ENCODE peak calls at places on chromosomes 1 and 21, in five cellular contexts. One of them, this sample, is unnamed.

GRCh38 chr1:212037900-212038299 is 2.4 kb downstream of the DTL start:
- DNase-seq in ELF-1: no peak
- DNase-seq in D341Med: no peak
- DNase-seq in stimulated activated CD4-positive, alpha-beta T cell treated with anti-CD3 and anti-CD28 coated beads, Interleukin-4, amount 100 ng/mL, for 1 hour: no peak
- DNase-seq in G401: no peak
- DNase-seq in this sample: no peak

GRCh38 chr1:206847946-206848345 is 17.5 kb upstream of the IL20 start:
- DNase-seq in ELF-1: no peak
- DNase-seq in D341Med: no peak
- DNase-seq in stimulated activated CD4-positive, alpha-beta T cell treated with anti-CD3 and anti-CD28 coated beads, Interleukin-4, amount 100 ng/mL, for 1 hour: no peak
- DNase-seq in G401: no peak
- DNase-seq in this sample: no peak

GRCh38 chr1:3780901-3781300 is 8.4 kb downstream of the SMIM1 start:
- DNase-seq in ELF-1: no peak
- DNase-seq in D341Med: no peak
- DNase-seq in stimulated activated CD4-positive, alpha-beta T cell treated with anti-CD3 and anti-CD28 coated beads, Interleukin-4, amount 100 ng/mL, for 1 hour: no peak
- DNase-seq in G401: no peak
- DNase-seq in this sample: no peak

GRCh38 chr1:217402301-217402700 is 228.6 kb downstream of the GPATCH2 start:
- DNase-seq in ELF-1: no peak
- DNase-seq in D341Med: no peak
- DNase-seq in stimulated activated CD4-positive, alpha-beta T cell treated with anti-CD3 and anti-CD28 coated beads, Interleukin-4, amount 100 ng/mL, for 1 hour: no peak
- DNase-seq in G401: no peak
- DNase-seq in this sample: no peak

GRCh38 chr1:8396912-8397406 is 79.0 kb downstream of the SLC45A1 start:
- DNase-seq in ELF-1: peak; percentile 54
- DNase-seq in D341Med: no peak
- DNase-seq in stimulated activated CD4-positive, alpha-beta T cell treated with anti-CD3 and anti-CD28 coated beads, Interleukin-4, amount 100 ng/mL, for 1 hour: no peak
- DNase-seq in G401: no peak
- DNase-seq in this sample: peak; percentile 11

GRCh38 chr1:210448293-210448892 is 119.7 kb downstream of the HHAT start:
- DNase-seq in ELF-1: no peak
- DNase-seq in D341Med: peak; percentile 66
- DNase-seq in stimulated activated CD4-positive, alpha-beta T cell treated with anti-CD3 and anti-CD28 coated beads, Interleukin-4, amount 100 ng/mL, for 1 hour: no peak
- DNase-seq in G401: peak; percentile 90
- DNase-seq in this sample: peak; percentile 28

GRCh38 chr1:227424159-227424680 is 105.9 kb upstream of the CDC42BPA start:
- DNase-seq in ELF-1: no peak
- DNase-seq in D341Med: no peak
- DNase-seq in stimulated activated CD4-positive, alpha-beta T cell treated with anti-CD3 and anti-CD28 coated beads, Interleukin-4, amount 100 ng/mL, for 1 hour: no peak
- DNase-seq in G401: no peak
- DNase-seq in this sample: no peak

GRCh38 chr1:109886827-109887226 is 23.8 kb upstream of the CSF1 start:
- DNase-seq in ELF-1: no peak
- DNase-seq in D341Med: no peak
- DNase-seq in stimulated activated CD4-positive, alpha-beta T cell treated with anti-CD3 and anti-CD28 coated beads, Interleukin-4, amount 100 ng/mL, for 1 hour: no peak
- DNase-seq in G401: no peak
- DNase-seq in this sample: no peak

GRCh38 chr1:207822602-207823451 is 71.0 kb downstream of the CD46 start:
- DNase-seq in ELF-1: peak; percentile 41
- DNase-seq in D341Med: no peak
- DNase-seq in stimulated activated CD4-positive, alpha-beta T cell treated with anti-CD3 and anti-CD28 coated beads, Interleukin-4, amount 100 ng/mL, for 1 hour: peak; percentile 61
- DNase-seq in G401: peak; percentile 99
- DNase-seq in this sample: peak; percentile 97

GRCh38 chr1:20322825-20323612 is 32.3 kb downstream of the VWA5B1 start:
- DNase-seq in ELF-1: no peak
- DNase-seq in D341Med: no peak
- DNase-seq in stimulated activated CD4-positive, alpha-beta T cell treated with anti-CD3 and anti-CD28 coated beads, Interleukin-4, amount 100 ng/mL, for 1 hour: peak; percentile 27
- DNase-seq in G401: no peak
- DNase-seq in this sample: no peak

GRCh38 chr1:242435200-242435599 is 89.3 kb downstream of the PLD5 start:
- DNase-seq in ELF-1: no peak
- DNase-seq in D341Med: no peak
- DNase-seq in stimulated activated CD4-positive, alpha-beta T cell treated with anti-CD3 and anti-CD28 coated beads, Interleukin-4, amount 100 ng/mL, for 1 hour: no peak
- DNase-seq in G401: no peak
- DNase-seq in this sample: no peak

GRCh38 chr21:38434913-38435533 is 63.3 kb downstream of the ERG start:
- DNase-seq in ELF-1: no peak
- DNase-seq in D341Med: no peak
- DNase-seq in stimulated activated CD4-positive, alpha-beta T cell treated with anti-CD3 and anti-CD28 coated beads, Interleukin-4, amount 100 ng/mL, for 1 hour: no peak
- DNase-seq in G401: no peak
- DNase-seq in this sample: no peak

This sample was measured in adrenal gland.